ENCODE peak calls at places on chromosomes 5 and 9, in five cellular contexts. One of them, this sample, is unnamed.

GRCh38 chr9:90926920-90927319 is 125.3 kb downstream of the SYK start:
- DNase-seq in activated CD4-positive, alpha-beta T cell treated with anti-CD3 and anti-CD28 coated beads, Interleukin-2, amount 50 U/mL, for 1 hour: no peak
- DNase-seq in coronary artery: no peak
- DNase-seq in activated naive CD4-positive, alpha-beta T cell: no peak
- DNase-seq in AG10803: peak; percentile 17
- DNase-seq in this sample: no peak

GRCh38 chr5:124906339-124907097 is 160.1 kb upstream of the ZNF608 start:
- DNase-seq in activated CD4-positive, alpha-beta T cell treated with anti-CD3 and anti-CD28 coated beads, Interleukin-2, amount 50 U/mL, for 1 hour: no peak
- DNase-seq in coronary artery: peak; percentile 75
- DNase-seq in activated naive CD4-positive, alpha-beta T cell: no peak
- DNase-seq in AG10803: peak; percentile 80
- DNase-seq in this sample: no peak

GRCh38 chr9:13750639-13751038 is 471.1 kb upstream of the MPDZ start:
- DNase-seq in activated CD4-positive, alpha-beta T cell treated with anti-CD3 and anti-CD28 coated beads, Interleukin-2, amount 50 U/mL, for 1 hour: no peak
- DNase-seq in coronary artery: no peak
- DNase-seq in activated naive CD4-positive, alpha-beta T cell: no peak
- DNase-seq in AG10803: no peak
- DNase-seq in this sample: no peak

GRCh38 chr5:150159741-150160179 is 4.1 kb upstream of the PDGFRB start:
- DNase-seq in activated CD4-positive, alpha-beta T cell treated with anti-CD3 and anti-CD28 coated beads, Interleukin-2, amount 50 U/mL, for 1 hour: no peak
- DNase-seq in coronary artery: no peak
- DNase-seq in activated naive CD4-positive, alpha-beta T cell: no peak
- DNase-seq in AG10803: peak; percentile 90
- DNase-seq in this sample: no peak

GRCh38 chr9:120539951-120540350 is 40.0 kb downstream of the CDK5RAP2 start:
- DNase-seq in activated CD4-positive, alpha-beta T cell treated with anti-CD3 and anti-CD28 coated beads, Interleukin-2, amount 50 U/mL, for 1 hour: no peak
- DNase-seq in coronary artery: no peak
- DNase-seq in activated naive CD4-positive, alpha-beta T cell: no peak
- DNase-seq in AG10803: no peak
- DNase-seq in this sample: no peak

GRCh38 chr5:52801329-52801728 is 13.6 kb downstream of the ITGA1 start:
- DNase-seq in activated CD4-positive, alpha-beta T cell treated with anti-CD3 and anti-CD28 coated beads, Interleukin-2, amount 50 U/mL, for 1 hour: no peak
- DNase-seq in coronary artery: no peak
- DNase-seq in activated naive CD4-positive, alpha-beta T cell: no peak
- DNase-seq in AG10803: no peak
- DNase-seq in this sample: peak; percentile 6

GRCh38 chr9:14351206-14351605 is 37.3 kb upstream of the NFIB start:
- DNase-seq in activated CD4-positive, alpha-beta T cell treated with anti-CD3 and anti-CD28 coated beads, Interleukin-2, amount 50 U/mL, for 1 hour: no peak
- DNase-seq in coronary artery: peak; percentile 81
- DNase-seq in activated naive CD4-positive, alpha-beta T cell: no peak
- DNase-seq in AG10803: no peak
- DNase-seq in this sample: no peak

GRCh38 chr9:118362596-118362995 is 658.4 kb downstream of the TLR4 start:
- DNase-seq in activated CD4-positive, alpha-beta T cell treated with anti-CD3 and anti-CD28 coated beads, Interleukin-2, amount 50 U/mL, for 1 hour: no peak
- DNase-seq in coronary artery: no peak
- DNase-seq in activated naive CD4-positive, alpha-beta T cell: no peak
- DNase-seq in AG10803: peak; percentile 29
- DNase-seq in this sample: no peak

GRCh38 chr5:16178745-16179372 is 732 bp downstream of the MARCHF11 start:
- DNase-seq in activated CD4-positive, alpha-beta T cell treated with anti-CD3 and anti-CD28 coated beads, Interleukin-2, amount 50 U/mL, for 1 hour: peak; percentile 3
- DNase-seq in coronary artery: no peak
- DNase-seq in activated naive CD4-positive, alpha-beta T cell: no peak
- DNase-seq in AG10803: peak; percentile 41
- DNase-seq in this sample: peak; percentile 9

GRCh38 chr5:98341038-98341710 is 432.3 kb upstream of the RGMB start:
- DNase-seq in activated CD4-positive, alpha-beta T cell treated with anti-CD3 and anti-CD28 coated beads, Interleukin-2, amount 50 U/mL, for 1 hour: no peak
- DNase-seq in coronary artery: no peak
- DNase-seq in activated naive CD4-positive, alpha-beta T cell: no peak
- DNase-seq in AG10803: peak; percentile 99
- DNase-seq in this sample: no peak

GRCh38 chr9:82021198-82021597 is 32.6 kb downstream of the SPATA31D1 start:
- DNase-seq in activated CD4-positive, alpha-beta T cell treated with anti-CD3 and anti-CD28 coated beads, Interleukin-2, amount 50 U/mL, for 1 hour: no peak
- DNase-seq in coronary artery: no peak
- DNase-seq in activated naive CD4-positive, alpha-beta T cell: no peak
- DNase-seq in AG10803: peak; percentile 99
- DNase-seq in this sample: no peak

GRCh38 chr5:125326114-125326513 is 579.7 kb upstream of the ZNF608 start:
- DNase-seq in activated CD4-positive, alpha-beta T cell treated with anti-CD3 and anti-CD28 coated beads, Interleukin-2, amount 50 U/mL, for 1 hour: no peak
- DNase-seq in coronary artery: no peak
- DNase-seq in activated naive CD4-positive, alpha-beta T cell: no peak
- DNase-seq in AG10803: peak; percentile 34
- DNase-seq in this sample: no peak

GRCh38 chr9:37787059-37787458 is 2.2 kb upstream of the EXOSC3 start:
- DNase-seq in activated CD4-positive, alpha-beta T cell treated with anti-CD3 and anti-CD28 coated beads, Interleukin-2, amount 50 U/mL, for 1 hour: no peak
- DNase-seq in coronary artery: no peak
- DNase-seq in activated naive CD4-positive, alpha-beta T cell: no peak
- DNase-seq in AG10803: no peak
- DNase-seq in this sample: no peak

GRCh38 chr5:170269579-170269978 is 28.0 kb downstream of the LCP2 start:
- DNase-seq in activated CD4-positive, alpha-beta T cell treated with anti-CD3 and anti-CD28 coated beads, Interleukin-2, amount 50 U/mL, for 1 hour: peak; percentile 48
- DNase-seq in coronary artery: no peak
- DNase-seq in activated naive CD4-positive, alpha-beta T cell: no peak
- DNase-seq in AG10803: no peak
- DNase-seq in this sample: peak; percentile 18

GRCh38 chr5:77080905-77081304 is 6.2 kb downstream of the ZBED3 start:
- DNase-seq in activated CD4-positive, alpha-beta T cell treated with anti-CD3 and anti-CD28 coated beads, Interleukin-2, amount 50 U/mL, for 1 hour: no peak
- DNase-seq in coronary artery: no peak
- DNase-seq in activated naive CD4-positive, alpha-beta T cell: no peak
- DNase-seq in AG10803: no peak
- DNase-seq in this sample: no peak